ENCODE peak calls at places on chromosomes 3 and 15, in seven cellular contexts. B is retina; O is RWPE1; W is GM12878; E is CD8-positive, alpha-beta T cell; T is esophagus muscularis mucosa; F is AML-193. K is an unnamed sample.
A peak's percentile ranks its signal among the peaks of the same experiment; 100 is the strongest.

GRCh38 chr15:33871911-33872760 is 96.2 kb upstream of the CHRM5 start:
- DNase-seq in B (no peak), O (no peak), W (no peak), E (no peak), T (no peak), F (no peak), K (no peak)

GRCh38 chr3:135514064-135514455 is 451.5 kb upstream of the PPP2R3A start:
- DNase-seq in B (no peak), O (no peak), W (no peak), E (no peak), T (peak; percentile 45), F (no peak), K (no peak)

GRCh38 chr3:105866656-105867653 is 1.9 kb downstream of the CBLB start:
- DNase-seq in B (no peak), O (no peak), W (peak; percentile 80), E (no peak), T (no peak), F (peak; percentile 23), K (no peak)

GRCh38 chr3:170712798-170713197 is 126.9 kb upstream of the SLC7A14 start:
- DNase-seq in B (no peak), O (no peak), W (no peak), E (no peak), T (no peak), F (no peak), K (no peak)

GRCh38 chr3:56342475-56342874 is 125.8 kb downstream of the ERC2 start:
- DNase-seq in B (no peak), O (no peak), W (no peak), E (no peak), T (no peak), F (no peak), K (no peak)

GRCh38 chr15:41866263-41866703 is 27.6 kb downstream of the SPTBN5 start:
- DNase-seq in B (peak; percentile 41), O (no peak), W (no peak), E (no peak), T (no peak), F (no peak), K (no peak)

GRCh38 chr3:177751770-177752169 is 554.5 kb upstream of the TBL1XR1 start:
- DNase-seq in B (no peak), O (no peak), W (no peak), E (no peak), T (no peak), F (no peak), K (no peak)

GRCh38 chr3:127137757-127138536 is 55.0 kb upstream of the PRR23E start:
- DNase-seq in B (no peak), O (no peak), W (no peak), E (no peak), T (no peak), F (no peak), K (no peak)

GRCh38 chr3:73813291-73813977 is 188.7 kb upstream of the PDZRN3 start:
- DNase-seq in B (no peak), O (no peak), W (no peak), E (no peak), T (no peak), F (no peak), K (peak; percentile 77)

GRCh38 chr3:61371123-61371522 is 119.9 kb upstream of the FHIT start:
- DNase-seq in B (peak; percentile 47), O (peak; percentile 11), W (no peak), E (no peak), T (no peak), F (peak; percentile 33), K (no peak)

GRCh38 chr3:150394606-150395005 is 13.5 kb upstream of the TSC22D2 start:
- DNase-seq in B (no peak), O (no peak), W (no peak), E (no peak), T (no peak), F (no peak), K (no peak)

GRCh38 chr3:154598166-154598565 is 168.2 kb upstream of the GPR149 start:
- DNase-seq in B (no peak), O (no peak), W (no peak), E (no peak), T (no peak), F (no peak), K (no peak)

K was measured in NCI-H2227 treated with DMSO at 0.1 percent for 48 hours.